ENCODE peak calls at places on chromosomes 3 and 15, in four cellular contexts. L is psoas muscle, G is GM12878, X is GM06990. O is an unnamed sample.

GRCh38 chr3:150428562-150428961 is 20.5 kb downstream of the TSC22D2 start:
- DNase-seq in X (no peak), G (no peak), L (no peak), O (no peak)

GRCh38 chr3:16181361-16181760 is 6.9 kb downstream of the GALNT15 start:
- DNase-seq in G (no peak), L (peak; percentile 93), X (no peak), O (no peak)

GRCh38 chr3:101803152-101803782 is 24.3 kb downstream of the NXPE3 start:
- DNase-seq in L (no peak), G (no peak), X (peak; percentile 54), O (peak; percentile 67)

GRCh38 chr3:178420033-178420432 is 116.2 kb upstream of the KCNMB2 start:
- DNase-seq in G (no peak), X (no peak), L (no peak), O (no peak)

GRCh38 chr15:52448010-52448890 is 80.4 kb downstream of the MYO5A start:
- DNase-seq in G (no peak), L (no peak), X (no peak), O (no peak)

GRCh38 chr3:127652246-127652995 is 20.3 kb upstream of the ABTB1 start:
- DNase-seq in L (peak; percentile 76), G (no peak), X (no peak), O (no peak)

GRCh38 chr3:152524198-152525140 is 255.7 kb downstream of the MBNL1 start:
- DNase-seq in X (no peak), G (no peak), L (no peak), O (peak; percentile 41)

GRCh38 chr15:74318376-74319137 is 48.9 kb downstream of the CYP11A1 start:
- DNase-seq in G (no peak), X (peak; percentile 44), L (peak; percentile 80), O (no peak)

GRCh38 chr3:42101048-42101447 is 9.9 kb downstream of the TRAK1 start:
- DNase-seq in L (peak; percentile 71), G (no peak), X (no peak), O (no peak)

GRCh38 chr3:20480771-20481170 is 294.8 kb upstream of the SGO1 start:
- DNase-seq in G (no peak), L (no peak), X (no peak), O (peak; percentile 13)

GRCh38 chr3:197104738-197105137 is 75.1 kb upstream of the MELTF start:
- DNase-seq in L (no peak), X (no peak), G (no peak), O (no peak)

GRCh38 chr15:66252411-66253295 is 897 bp downstream of the MEGF11 start:
- DNase-seq in X (peak; percentile 48), L (peak; percentile 72), G (no peak), O (peak; percentile 8)

GRCh38 chr3:184895350-184895749 is 83.4 kb downstream of the VPS8 start:
- DNase-seq in L (no peak), X (no peak), G (no peak), O (no peak)

GRCh38 chr3:61807865-61808276 is 246.5 kb downstream of the PTPRG start:
- DNase-seq in G (no peak), X (no peak), L (no peak), O (peak; percentile 38)

GRCh38 chr3:149784064-149784704 is 8.2 kb downstream of the ANKUB1 start:
- DNase-seq in X (no peak), L (no peak), G (no peak), O (peak; percentile 12)

GRCh38 chr15:64096486-64097431 is 977 bp downstream of the SNX1 start:
- DNase-seq in X (no peak), G (no peak), L (no peak), O (peak; percentile 9)

GRCh38 chr15:29090617-29091466 is 178.8 kb downstream of the NSMCE3 start:
- DNase-seq in X (no peak), G (no peak), L (no peak), O (no peak)

GRCh38 chr15:46039703-46040102 is 404.9 kb downstream of the SQOR start:
- DNase-seq in G (no peak), X (no peak), L (no peak), O (no peak)

GRCh38 chr3:194306771-194307640 is 44.1 kb downstream of the CPN2 start:
- DNase-seq in L (no peak), X (peak; percentile 84), G (peak; percentile 81), O (no peak)

GRCh38 chr15:81327526-81327925 is 3.6 kb upstream of the STARD5 start:
- DNase-seq in X (no peak), G (no peak), L (no peak), O (peak; percentile 81)

GRCh38 chr3:96190024-96190616 is 624.3 kb upstream of the EPHA6 start:
- DNase-seq in L (peak; percentile 32), X (no peak), G (no peak), O (no peak)
- TF ChIP-seq CTCF in L (no peak), X (no peak), G (no peak), O (no peak)

GRCh38 chr3:105860649-105861048 is 8.2 kb downstream of the CBLB start:
- DNase-seq in L (no peak), G (no peak), X (no peak), O (no peak)

GRCh38 chr3:105865867-105866350 is 2.9 kb downstream of the CBLB start:
- DNase-seq in X (no peak), L (no peak), G (no peak), O (no peak)

GRCh38 chr3:105863608-105864007 is 5.2 kb downstream of the CBLB start:
- DNase-seq in X (no peak), G (no peak), L (no peak), O (no peak)

GRCh38 chr3:105865016-105865623 is 3.7 kb downstream of the CBLB start:
- DNase-seq in X (no peak), G (no peak), L (no peak), O (no peak)

GRCh38 chr3:105862217-105862616 is 6.6 kb downstream of the CBLB start:
- DNase-seq in G (peak; percentile 69), X (peak; percentile 83), L (no peak), O (no peak)
- H3K4me3 ChIP-seq in G (peak overlapping the region; percentile 39), X (no peak overlapping the region), L (no peak overlapping the region), O (no peak overlapping the region)

DNA sequence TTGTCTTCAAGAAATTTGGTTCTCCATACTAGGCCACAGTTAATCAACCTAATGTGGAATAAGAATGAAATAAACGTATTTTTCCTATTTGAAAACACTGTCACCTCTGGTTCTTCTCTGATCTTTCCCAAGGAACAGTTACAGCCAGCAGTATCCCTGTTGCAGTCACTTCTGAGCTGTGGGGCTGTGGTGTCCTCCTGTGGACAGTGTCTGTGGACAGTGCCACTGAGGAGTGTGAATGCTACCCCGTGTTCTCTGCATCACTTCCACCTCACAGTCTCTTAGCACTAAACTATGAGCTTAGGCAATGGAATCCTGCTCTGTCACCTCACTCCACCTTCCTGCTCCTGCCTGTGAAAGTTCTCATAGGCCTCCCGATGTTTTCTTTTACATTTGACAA is 817.5 kb downstream of the VGLL3 start:
- DNase-seq in G (no peak), L (no peak), X (no peak), O (no peak)
- TF ChIP-seq CTCF in G (no peak), L (no peak), X (no peak), O (no peak)

GRCh38 chr3:159929181-159929893 is 59.3 kb upstream of the IL12A start:
- DNase-seq in L (peak; percentile 52), G (no peak), X (peak; percentile 33), O (peak; percentile 55)
- H3K4me3 ChIP-seq in L (no peak overlapping the region), G (no peak overlapping the region), X (no peak overlapping the region), O (no peak overlapping the region)

GRCh38 chr15:100131321-100132224 is 210.2 kb downstream of the ADAMTS17 start:
- DNase-seq in X (peak; percentile 31), G (no peak), L (no peak), O (no peak)
- TF ChIP-seq CTCF in X (peak; percentile 53), G (no peak), L (peak; percentile 47), O (peak; percentile 26)

DNA sequence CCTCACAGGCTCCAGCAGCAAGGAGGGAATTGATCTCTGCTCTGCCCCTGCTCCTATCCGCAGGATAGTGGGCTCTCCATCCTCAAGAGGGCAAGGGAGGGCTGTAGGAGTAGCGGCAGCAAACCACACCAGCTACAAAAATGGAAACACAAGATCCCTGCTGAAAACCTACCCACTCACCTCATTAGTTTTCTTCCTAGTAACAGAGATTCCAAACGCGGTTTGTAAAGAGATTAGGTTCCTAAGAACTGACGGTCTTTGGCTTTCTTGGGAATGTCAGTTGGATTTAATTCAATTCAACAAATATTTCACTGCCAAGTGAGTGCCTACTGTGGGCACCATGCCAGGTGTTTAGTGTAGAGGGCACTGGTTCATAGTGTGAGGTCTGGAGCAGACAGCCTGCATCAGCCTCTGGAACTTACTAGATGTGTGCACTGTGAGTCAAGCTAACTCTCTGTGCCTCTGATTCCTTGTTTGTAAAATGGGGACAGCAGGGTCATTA is 84.7 kb downstream of the MRPL46 start:
- DNase-seq in L (no peak), G (no peak), X (no peak), O (no peak)
- H3K4me3 ChIP-seq in L (no peak overlapping the region), G (no peak overlapping the region), X (no peak overlapping the region), O (no peak overlapping the region)

GRCh38 chr3:39075910-39076309 is 24.1 kb downstream of the WDR48 start:
- DNase-seq in G (no peak), X (no peak), L (no peak), O (no peak)
- TF ChIP-seq CTCF in G (no peak), X (no peak), L (no peak), O (no peak)

GRCh38 chr15:91649922-91650321 is 203.6 kb upstream of the SLCO3A1 start:
- DNase-seq in X (no peak), G (no peak), L (no peak), O (no peak)

GRCh38 chr15:91652610-91653207 is 200.8 kb upstream of the SLCO3A1 start:
- DNase-seq in L (no peak), G (no peak), X (no peak), O (no peak)

GRCh38 chr15:91655891-91656290 is 197.6 kb upstream of the SLCO3A1 start:
- DNase-seq in L (no peak), X (no peak), G (no peak), O (peak; percentile 13)

DNA sequence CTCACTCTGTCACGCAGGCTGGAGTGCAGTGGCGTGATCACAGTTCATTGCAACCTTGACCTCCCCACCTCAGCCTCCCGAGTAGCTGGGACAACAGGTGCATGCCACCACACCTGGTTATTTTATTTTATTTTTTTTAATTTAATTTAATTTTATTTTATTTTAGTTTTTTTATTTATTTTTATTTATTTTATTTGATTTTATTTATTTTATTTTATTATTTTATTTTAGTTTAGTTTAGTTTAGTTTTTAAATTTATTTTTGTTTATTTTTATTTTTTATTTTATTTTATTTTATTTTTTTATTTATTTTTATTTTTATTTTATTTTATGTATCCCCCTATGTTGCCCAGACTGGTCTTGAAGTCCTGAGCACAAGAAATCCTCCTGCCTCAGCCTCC is 202.3 kb upstream of the SLCO3A1 start:
- DNase-seq in L (no peak), X (no peak), G (no peak), O (no peak)
- H3K4me3 ChIP-seq in L (no peak overlapping the region), X (no peak overlapping the region), G (no peak overlapping the region), O (no peak overlapping the region)